ENCODE peak calls at places on chromosomes 5 and 9, in eight cellular contexts. R, U, P, X, Y, G, I and H are unnamed samples.

GRCh38 chr9:120841930-120842684 is 615 bp downstream of the PSMD5 start:
- DNase-seq in R (no peak), U (no peak), P (no peak), X (no peak), Y (no peak), G (peak), I (no peak), H (peak)

GRCh38 chr9:98652302-98652701 is 56.4 kb downstream of the GABBR2 start:
- DNase-seq in R (no peak), U (no peak), P (no peak), X (no peak), Y (no peak), G (no peak), I (no peak), H (no peak)

GRCh38 chr9:21777701-21778100 is 24.7 kb upstream of the MTAP start:
- DNase-seq in R (no peak), U (no peak), P (no peak), X (no peak), Y (no peak), G (no peak), I (no peak), H (no peak)

GRCh38 chr5:140214831-140215230 is 39.8 kb downstream of the CYSTM1 start:
- DNase-seq in R (no peak), U (peak), P (no peak), X (no peak), Y (no peak), G (peak), I (no peak), H (no peak)

GRCh38 chr5:73419414-73420390 is 28.9 kb downstream of the FOXD1 start:
- DNase-seq in R (no peak), U (no peak), P (no peak), X (no peak), Y (no peak), G (no peak), I (no peak), H (no peak)

GRCh38 chr9:34381323-34381722 is 4.6 kb upstream of the MYORG start:
- DNase-seq in R (no peak), U (no peak), P (no peak), X (no peak), Y (no peak), G (no peak), I (no peak), H (peak)

GRCh38 chr9:86714976-86715375 is 232.3 kb downstream of the GAS1 start:
- DNase-seq in R (no peak), U (no peak), P (no peak), X (no peak), Y (no peak), G (no peak), I (no peak), H (no peak)

GRCh38 chr9:12717907-12718306 is 24.7 kb downstream of the TYRP1 start:
- DNase-seq in R (no peak), U (no peak), P (no peak), X (no peak), Y (no peak), G (no peak), I (no peak), H (no peak)

GRCh38 chr5:14158890-14159666 is 15.9 kb downstream of the TRIO start:
- DNase-seq in R (no peak), U (no peak), P (no peak), X (no peak), Y (no peak), G (no peak), I (no peak), H (no peak)

GRCh38 chr5:172312286-172312685 is 28.7 kb upstream of the UBTD2 start:
- DNase-seq in R (no peak), U (no peak), P (no peak), X (no peak), Y (no peak), G (no peak), I (no peak), H (no peak)

GRCh38 chr5:16812448-16812847 is 123.6 kb downstream of the MYO10 start:
- DNase-seq in R (no peak), U (no peak), P (no peak), X (no peak), Y (no peak), G (no peak), I (no peak), H (no peak)

GRCh38 chr9:93207326-93207814 is 23.4 kb downstream of the WNK2 start:
- DNase-seq in R (no peak), U (no peak), P (no peak), X (peak), Y (no peak), G (peak), I (no peak), H (peak)

GRCh38 chr5:95620870-95621838 is 1.3 kb downstream of the GPR150 start:
- DNase-seq in R (peak), U (no peak), P (peak), X (peak), Y (peak), G (no peak), I (peak), H (peak)

GRCh38 chr5:172540099-172540870 is 86.0 kb upstream of the SH3PXD2B start:
- DNase-seq in R (no peak), U (no peak), P (no peak), X (no peak), Y (no peak), G (no peak), I (no peak), H (no peak)

GRCh38 chr9:106075991-106076390 is 381.6 kb downstream of the TMEM38B start:
- DNase-seq in R (no peak), U (peak), P (no peak), X (no peak), Y (no peak), G (no peak), I (no peak), H (no peak)

GRCh38 chr9:77449177-77450092 is 198.7 kb downstream of the GNA14 start:
- DNase-seq in R (no peak), U (peak), P (no peak), X (no peak), Y (no peak), G (no peak), I (no peak), H (no peak)

GRCh38 chr5:155485344-155485743 is 471.8 kb downstream of the KIF4B start:
- DNase-seq in R (no peak), U (no peak), P (no peak), X (no peak), Y (no peak), G (no peak), I (no peak), H (no peak)

GRCh38 chr5:74318985-74319563 is 321.5 kb downstream of the ENC1 start:
- DNase-seq in R (no peak), U (no peak), P (no peak), X (no peak), Y (no peak), G (no peak), I (no peak), H (no peak)